ENCODE peak calls at places on chromosome 9, in eight cellular contexts. H is CD4-positive, alpha-beta T cell; G is ACHN; Z is globus pallidus; U is astrocyte of the cerebellum; T is effector memory CD8-positive, alpha-beta T cell; L is KG1; D is glutamatergic neuron. I is an unnamed sample.

GRCh38 chr9:104073770-104074133 is 20.4 kb upstream of the SMC2 start:
- DNase-seq in U (no peak), T (no peak), H (no peak), D (no peak), L (no peak), Z (no peak), G (no peak), I (no peak)

GRCh38 chr9:104094534-104095020 is 468 bp downstream of the SMC2 start:
- DNase-seq in T (no peak), U (no peak), D (no peak), H (no peak), Z (no peak), L (no peak), G (peak; percentile 2), I (no peak)

GRCh38 chr9:110635589-110635988 is 33.0 kb upstream of the MUSK start:
- DNase-seq in Z (no peak), H (no peak), D (no peak), L (no peak), G (no peak), U (no peak), T (no peak), I (no peak)

GRCh38 chr9:114720296-114720695 is 38.3 kb upstream of the TEX48 start:
- DNase-seq in Z (no peak), U (no peak), D (no peak), G (peak; percentile 8), H (no peak), T (no peak), L (no peak), I (no peak)

GRCh38 chr9:136733611-136734010 is 9.1 kb downstream of the LCN10 start:
- DNase-seq in T (no peak), H (no peak), Z (no peak), U (no peak), G (no peak), D (no peak), L (no peak), I (no peak)

GRCh38 chr9:133405508-133406009 is 12.3 kb downstream of the REXO4 start:
- DNase-seq in L (no peak), T (no peak), U (no peak), G (no peak), D (no peak), H (no peak), Z (no peak), I (no peak)

GRCh38 chr9:36731576-36731975 is 158.9 kb downstream of the MELK start:
- DNase-seq in T (no peak), G (no peak), D (no peak), L (no peak), U (no peak), H (no peak), Z (no peak), I (no peak)

GRCh38 chr9:5671711-5672353 is 42.9 kb downstream of the RIC1 start:
- DNase-seq in U (peak; percentile 46), L (no peak), T (no peak), G (no peak), H (no peak), D (no peak), Z (no peak), I (no peak)

GRCh38 chr9:17137576-17137975 is 2.7 kb downstream of the CNTLN start:
- DNase-seq in D (no peak), T (no peak), H (no peak), G (no peak), L (no peak), Z (no peak), U (no peak), I (no peak)

GRCh38 chr9:36818242-36818938 is 215.7 kb downstream of the PAX5 start:
- DNase-seq in G (no peak), L (no peak), U (no peak), Z (no peak), D (no peak), H (no peak), T (no peak), I (no peak)

GRCh38 chr9:126613656-126614055 is at the start of gene LMX1B:
- DNase-seq in G (peak; percentile 68), D (peak; percentile 60), Z (no peak), L (no peak), T (no peak), U (no peak), H (no peak), I (no peak)

GRCh38 chr9:87071473-87071872 is 124.2 kb upstream of the GAS1 start:
- DNase-seq in D (no peak), T (no peak), U (no peak), G (no peak), Z (no peak), H (no peak), L (no peak), I (no peak)

GRCh38 chr9:35051069-35051967 is 21.1 kb downstream of the VCP start:
- DNase-seq in L (peak; percentile 8), H (peak; percentile 36), T (peak; percentile 49), U (no peak), G (peak; percentile 46), Z (no peak), D (peak; percentile 78), I (peak; percentile 2)

I was measured in GDM1.